ENCODE peak calls at places on chromosomes 12 and 14, in four cellular contexts. One of them, this sample, is unnamed.

GRCh38 chr14:99198746-99199145 is 73.3 kb downstream of the BCL11B start:
- DNase-seq in epithelial cell of prostate: no peak
- DNase-seq in ascending aorta: no peak
- DNase-seq in esophagus squamous epithelium: no peak
- DNase-seq in this sample: no peak

GRCh38 chr14:41280745-41281144 is 325.9 kb upstream of the LRFN5 start:
- DNase-seq in esophagus squamous epithelium: no peak
- DNase-seq in epithelial cell of prostate: no peak
- DNase-seq in ascending aorta: no peak
- DNase-seq in this sample: no peak

GRCh38 chr12:30508205-30508967 is 187.3 kb downstream of the IPO8 start:
- DNase-seq in ascending aorta: no peak
- DNase-seq in esophagus squamous epithelium: no peak
- DNase-seq in epithelial cell of prostate: no peak
- DNase-seq in this sample: no peak

GRCh38 chr14:101318271-101318670 is 243.0 kb upstream of the DIO3 start:
- DNase-seq in ascending aorta: no peak
- DNase-seq in epithelial cell of prostate: no peak
- DNase-seq in esophagus squamous epithelium: no peak
- DNase-seq in this sample: no peak

GRCh38 chr14:104820669-104821228 is 19.8 kb downstream of the ZBTB42 start:
- DNase-seq in epithelial cell of prostate: no peak
- DNase-seq in esophagus squamous epithelium: no peak
- DNase-seq in ascending aorta: no peak
- DNase-seq in this sample: no peak

GRCh38 chr12:554001-554285 is 94.2 kb downstream of the B4GALNT3 start:
- DNase-seq in esophagus squamous epithelium: no peak
- DNase-seq in epithelial cell of prostate: no peak
- DNase-seq in ascending aorta: no peak
- DNase-seq in this sample: no peak

GRCh38 chr12:61138381-61138759 is 1121.8 kb upstream of the USP15 start:
- DNase-seq in ascending aorta: no peak
- DNase-seq in esophagus squamous epithelium: no peak
- DNase-seq in epithelial cell of prostate: no peak
- DNase-seq in this sample: no peak

GRCh38 chr12:117486840-117487659 is 125.6 kb upstream of the NOS1 start:
- DNase-seq in epithelial cell of prostate: peak
- DNase-seq in esophagus squamous epithelium: no peak
- DNase-seq in ascending aorta: peak
- DNase-seq in this sample: no peak

GRCh38 chr14:104202259-104203070 is 64.1 kb downstream of the KIF26A start:
- DNase-seq in epithelial cell of prostate: no peak
- DNase-seq in ascending aorta: no peak
- DNase-seq in esophagus squamous epithelium: no peak
- DNase-seq in this sample: no peak

GRCh38 chr14:102944448-102945330 is 22.2 kb downstream of the AMN start:
- DNase-seq in esophagus squamous epithelium: no peak
- DNase-seq in ascending aorta: no peak
- DNase-seq in epithelial cell of prostate: no peak
- DNase-seq in this sample: no peak

GRCh38 chr12:7093486-7093885 is 1.2 kb upstream of the C1R start:
- DNase-seq in ascending aorta: peak
- DNase-seq in epithelial cell of prostate: no peak
- DNase-seq in esophagus squamous epithelium: no peak
- DNase-seq in this sample: no peak

GRCh38 chr12:72622556-72622955 is 350.4 kb downstream of the TRHDE start:
- DNase-seq in ascending aorta: no peak
- DNase-seq in esophagus squamous epithelium: no peak
- DNase-seq in epithelial cell of prostate: no peak
- DNase-seq in this sample: no peak

GRCh38 chr14:102363182-102363952 is 626 bp downstream of the TECPR2 start:
- DNase-seq in esophagus squamous epithelium: no peak
- DNase-seq in ascending aorta: peak
- DNase-seq in epithelial cell of prostate: no peak
- DNase-seq in this sample: no peak

GRCh38 chr12:12072064-12072760 is 1.5 kb downstream of the BCL2L14 start:
- DNase-seq in epithelial cell of prostate: no peak
- DNase-seq in esophagus squamous epithelium: no peak
- DNase-seq in ascending aorta: no peak
- DNase-seq in this sample: no peak

GRCh38 chr12:12788675-12789368 is 3.4 kb downstream of the APOLD1 start:
- DNase-seq in ascending aorta: peak
- DNase-seq in esophagus squamous epithelium: peak
- DNase-seq in epithelial cell of prostate: peak
- DNase-seq in this sample: peak

GRCh38 chr12:127726928-127727327 is 540.0 kb upstream of the TMEM132C start:
- DNase-seq in ascending aorta: no peak
- DNase-seq in epithelial cell of prostate: no peak
- DNase-seq in esophagus squamous epithelium: no peak
- DNase-seq in this sample: no peak

GRCh38 chr12:132426349-132427176 is 63.4 kb upstream of the FBRSL1 start:
- DNase-seq in ascending aorta: no peak
- DNase-seq in esophagus squamous epithelium: no peak
- DNase-seq in epithelial cell of prostate: no peak
- DNase-seq in this sample: no peak

GRCh38 chr12:81245918-81246611 is 168.2 kb downstream of the ACSS3 start:
- DNase-seq in epithelial cell of prostate: no peak
- DNase-seq in ascending aorta: no peak
- DNase-seq in esophagus squamous epithelium: no peak
- DNase-seq in this sample: no peak

GRCh38 chr12:52041695-52042123 is 9.5 kb upstream of the NR4A1 start:
- DNase-seq in epithelial cell of prostate: no peak
- DNase-seq in ascending aorta: peak
- DNase-seq in esophagus squamous epithelium: no peak
- DNase-seq in this sample: no peak

GRCh38 chr14:74846968-74847549 is 28.9 kb downstream of the PROX2 start:
- DNase-seq in epithelial cell of prostate: no peak
- DNase-seq in ascending aorta: no peak
- DNase-seq in esophagus squamous epithelium: no peak
- DNase-seq in this sample: no peak

GRCh38 chr12:124745891-124746570 is 117.6 kb downstream of the SCARB1 start:
- DNase-seq in epithelial cell of prostate: no peak
- DNase-seq in ascending aorta: peak
- DNase-seq in esophagus squamous epithelium: no peak
- DNase-seq in this sample: peak

GRCh38 chr12:46886541-46887041 is 60.8 kb upstream of the SLC38A4 start:
- DNase-seq in ascending aorta: no peak
- DNase-seq in epithelial cell of prostate: peak
- DNase-seq in esophagus squamous epithelium: no peak
- DNase-seq in this sample: no peak

GRCh38 chr12:94263011-94263786 is 114.8 kb downstream of the PLXNC1 start:
- DNase-seq in epithelial cell of prostate: no peak
- DNase-seq in ascending aorta: no peak
- DNase-seq in esophagus squamous epithelium: no peak
- DNase-seq in this sample: no peak

GRCh38 chr12:67928621-67929369 is 60.5 kb upstream of the IFNG-AS1 start:
- DNase-seq in esophagus squamous epithelium: no peak
- DNase-seq in ascending aorta: no peak
- DNase-seq in epithelial cell of prostate: no peak
- DNase-seq in this sample: no peak

DNA sequence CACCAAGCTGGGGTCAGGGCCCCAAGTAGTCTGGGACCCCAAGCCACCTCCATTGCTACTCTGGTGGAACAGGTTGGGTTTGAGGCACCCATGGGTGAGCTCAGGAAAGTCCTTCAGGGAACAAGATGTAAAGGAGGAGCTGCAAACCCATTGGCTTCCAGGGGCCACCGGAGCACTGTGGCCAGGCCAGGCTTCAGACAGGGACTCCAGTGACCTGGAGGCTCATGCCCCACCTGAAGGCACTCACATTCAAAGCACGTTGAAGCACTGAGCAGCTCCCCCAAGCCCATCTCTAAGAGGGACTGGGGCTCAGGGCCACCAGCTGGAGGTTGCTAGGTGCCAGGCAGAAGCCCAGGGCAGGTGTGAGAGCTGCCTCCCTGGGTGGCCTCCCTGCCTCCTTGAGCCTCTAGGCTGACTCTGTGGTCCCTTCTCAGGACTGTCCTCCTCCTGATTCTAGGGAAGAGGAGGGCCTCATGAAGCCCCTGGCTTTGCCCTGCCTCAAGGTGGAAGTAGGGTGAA is 49.1 kb downstream of the FAM222A start:
- DNase-seq in epithelial cell of prostate: no peak
- DNase-seq in ascending aorta: no peak
- DNase-seq in esophagus squamous epithelium: no peak
- DNase-seq in this sample: no peak
- H3K27ac ChIP-seq in epithelial cell of prostate: peak
- H3K27ac ChIP-seq in ascending aorta: no peak
- H3K27ac ChIP-seq in esophagus squamous epithelium: no peak
- H3K27ac ChIP-seq in this sample: no peak

DNA sequence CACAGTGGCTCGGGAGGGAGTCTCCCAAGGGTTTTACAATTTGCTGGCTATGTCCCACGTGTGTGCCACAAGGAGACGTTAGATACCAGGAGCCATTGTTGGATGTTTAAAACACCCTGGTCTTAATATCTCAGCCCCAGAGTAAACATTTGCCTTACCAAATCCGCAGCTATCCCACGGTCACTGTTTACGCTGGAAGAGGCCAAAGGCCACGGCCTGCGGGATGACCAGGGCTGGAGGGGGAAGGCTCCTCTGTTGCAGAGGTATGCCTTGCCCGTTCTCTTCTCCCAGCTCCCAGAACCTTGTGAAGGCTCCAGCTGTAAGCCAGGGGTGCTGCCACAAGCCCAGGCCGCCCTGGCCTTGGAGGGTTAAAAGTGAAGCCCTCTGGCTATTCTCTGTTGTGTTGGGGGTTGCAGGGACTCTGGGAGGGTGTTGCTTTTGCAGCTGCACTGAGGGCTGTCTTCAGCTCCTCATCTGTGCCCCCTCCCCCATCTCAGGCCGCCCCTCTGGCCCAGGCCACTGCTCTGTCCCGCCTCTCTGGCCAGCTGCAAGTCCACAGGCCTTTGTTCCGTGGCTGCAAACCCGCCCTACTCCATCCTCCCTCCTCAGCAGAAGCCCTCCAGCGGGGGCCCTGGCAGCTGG is 2.4 kb downstream of the PLEKHG3 start:
- DNase-seq in esophagus squamous epithelium: no peak
- DNase-seq in ascending aorta: peak
- DNase-seq in epithelial cell of prostate: no peak
- DNase-seq in this sample: peak
- H3K27ac ChIP-seq in esophagus squamous epithelium: peak
- H3K27ac ChIP-seq in ascending aorta: peak
- H3K27ac ChIP-seq in epithelial cell of prostate: peak
- H3K27ac ChIP-seq in this sample: peak

GRCh38 chr14:96564389-96564788 is 62.2 kb downstream of the PAPOLA start:
- DNase-seq in esophagus squamous epithelium: no peak
- DNase-seq in epithelial cell of prostate: no peak
- DNase-seq in ascending aorta: no peak
- DNase-seq in this sample: no peak
- H3K27ac ChIP-seq in esophagus squamous epithelium: no peak
- H3K27ac ChIP-seq in epithelial cell of prostate: no peak
- H3K27ac ChIP-seq in ascending aorta: no peak
- H3K27ac ChIP-seq in this sample: no peak

GRCh38 chr12:69982081-69982480 is 157.1 kb downstream of the MYRFL start:
- DNase-seq in ascending aorta: no peak
- DNase-seq in esophagus squamous epithelium: no peak
- DNase-seq in epithelial cell of prostate: no peak
- DNase-seq in this sample: no peak
- H3K27ac ChIP-seq in ascending aorta: no peak
- H3K27ac ChIP-seq in esophagus squamous epithelium: no peak
- H3K27ac ChIP-seq in epithelial cell of prostate: no peak
- H3K27ac ChIP-seq in this sample: no peak

DNA sequence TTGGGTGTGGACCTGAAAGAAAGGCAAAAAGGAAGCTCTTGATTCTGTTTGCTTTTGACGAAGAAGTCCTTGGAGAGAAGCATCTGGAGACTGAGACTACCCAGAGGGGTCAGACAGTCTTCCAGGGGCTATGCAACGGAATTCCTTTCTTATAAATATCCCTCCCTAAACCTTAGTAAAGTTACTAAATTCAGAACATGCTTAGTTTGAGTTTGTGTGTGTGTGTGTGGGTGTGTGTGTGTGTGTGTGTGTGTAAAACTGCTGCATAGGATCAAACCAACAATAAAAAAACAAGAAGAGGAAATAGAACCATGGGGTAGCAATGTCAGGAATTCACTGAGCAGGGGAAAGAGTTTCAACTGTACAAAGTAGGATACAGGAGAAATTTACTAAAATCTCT is 36.7 kb downstream of the EAPP start:
- DNase-seq in esophagus squamous epithelium: no peak
- DNase-seq in ascending aorta: no peak
- DNase-seq in epithelial cell of prostate: no peak
- DNase-seq in this sample: no peak
- H3K27ac ChIP-seq in esophagus squamous epithelium: no peak
- H3K27ac ChIP-seq in ascending aorta: no peak
- H3K27ac ChIP-seq in epithelial cell of prostate: no peak
- H3K27ac ChIP-seq in this sample: no peak

GRCh38 chr12:50927356-50927755 is 25.0 kb upstream of the HIGD1C start:
- DNase-seq in ascending aorta: no peak
- DNase-seq in epithelial cell of prostate: no peak
- DNase-seq in esophagus squamous epithelium: no peak
- DNase-seq in this sample: no peak

GRCh38 chr12:50927766-50928224 is 24.5 kb upstream of the HIGD1C start:
- DNase-seq in epithelial cell of prostate: no peak
- DNase-seq in esophagus squamous epithelium: no peak
- DNase-seq in ascending aorta: no peak
- DNase-seq in this sample: no peak

GRCh38 chr12:50932787-50933280 is 19.5 kb upstream of the HIGD1C start:
- DNase-seq in epithelial cell of prostate: no peak
- DNase-seq in esophagus squamous epithelium: no peak
- DNase-seq in ascending aorta: no peak
- DNase-seq in this sample: no peak

GRCh38 chr12:50928392-50928791 is 24.0 kb upstream of the HIGD1C start:
- DNase-seq in esophagus squamous epithelium: no peak
- DNase-seq in epithelial cell of prostate: no peak
- DNase-seq in ascending aorta: no peak
- DNase-seq in this sample: no peak

DNA sequence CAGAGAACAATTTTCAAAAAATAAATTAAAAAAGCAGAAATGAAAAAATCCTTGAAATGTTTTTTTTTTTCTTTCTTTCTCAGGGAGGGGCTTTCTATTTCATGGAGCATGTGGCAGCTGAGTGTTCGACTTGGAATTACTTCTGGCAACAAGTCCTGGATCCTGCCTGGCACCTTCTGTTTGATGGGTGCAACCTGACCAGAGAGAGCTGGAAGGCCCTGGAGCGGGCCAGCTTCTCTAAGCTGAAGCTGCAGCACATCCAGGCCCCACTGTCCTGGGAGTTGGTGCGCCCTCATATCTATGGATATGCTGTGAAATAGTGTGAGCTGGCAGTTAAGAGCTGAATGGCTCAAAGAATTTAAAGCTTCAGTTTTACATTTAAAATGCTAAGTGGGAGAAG is 22.5 kb upstream of the HIGD1C start:
- DNase-seq in epithelial cell of prostate: no peak
- DNase-seq in ascending aorta: no peak
- DNase-seq in esophagus squamous epithelium: no peak
- DNase-seq in this sample: no peak
- H3K27ac ChIP-seq in epithelial cell of prostate: no peak
- H3K27ac ChIP-seq in ascending aorta: peak
- H3K27ac ChIP-seq in esophagus squamous epithelium: peak
- H3K27ac ChIP-seq in this sample: no peak

DNA sequence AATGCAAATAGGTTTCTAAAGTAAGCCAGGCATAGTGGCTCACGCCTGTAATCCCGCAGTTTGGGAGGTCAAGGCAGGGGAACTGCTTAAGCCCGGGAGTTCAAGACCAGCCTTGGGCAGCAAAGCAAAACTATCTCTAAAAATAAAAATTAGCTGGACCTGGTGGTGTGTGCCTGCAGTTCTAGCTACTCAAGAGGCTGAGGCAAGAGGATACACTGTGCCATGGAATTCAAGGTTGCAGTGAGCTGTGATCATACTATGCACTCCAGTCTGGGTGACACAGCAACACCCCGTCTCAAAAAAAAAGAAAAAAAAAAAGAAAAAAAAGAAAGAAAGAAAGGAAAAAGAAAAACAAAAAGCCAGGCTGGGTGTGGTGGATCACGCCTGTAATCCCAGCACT is 46.3 kb downstream of the HECTD1 start:
- DNase-seq in epithelial cell of prostate: no peak
- DNase-seq in esophagus squamous epithelium: no peak
- DNase-seq in ascending aorta: no peak
- DNase-seq in this sample: no peak
- H3K27ac ChIP-seq in epithelial cell of prostate: no peak
- H3K27ac ChIP-seq in esophagus squamous epithelium: no peak
- H3K27ac ChIP-seq in ascending aorta: peak
- H3K27ac ChIP-seq in this sample: no peak

This sample was measured in substantia nigra.